ENCODE peak calls at places on chromosome 6, in six cellular contexts. One of them, this sample, is unnamed.
A peak's percentile ranks its signal among the peaks of the same experiment; 100 is the strongest.

GRCh38 chr6:161458199-161458598 is 184.3 kb upstream of the AGPAT4 start:
- DNase-seq in A549: no peak
- DNase-seq in HepG2: no peak
- DNase-seq in endothelial cell of umbilical vein: no peak
- DNase-seq in K562: no peak
- DNase-seq in GM12878: no peak
- DNase-seq in this sample: no peak

GRCh38 chr6:3376888-3377535 is 79.8 kb downstream of the SLC22A23 start:
- DNase-seq in A549: no peak
- DNase-seq in HepG2: peak; percentile 63
- DNase-seq in endothelial cell of umbilical vein: no peak
- DNase-seq in K562: no peak
- DNase-seq in GM12878: no peak
- DNase-seq in this sample: no peak

GRCh38 chr6:3454206-3455016 is 2.4 kb downstream of the SLC22A23 start:
- DNase-seq in A549: no peak
- DNase-seq in HepG2: peak; percentile 48
- DNase-seq in endothelial cell of umbilical vein: no peak
- DNase-seq in K562: no peak
- DNase-seq in GM12878: no peak
- DNase-seq in this sample: no peak

GRCh38 chr6:131792091-131792496 is 15.7 kb upstream of the ENPP1 start:
- DNase-seq in A549: no peak
- DNase-seq in HepG2: peak; percentile 42
- DNase-seq in endothelial cell of umbilical vein: no peak
- DNase-seq in K562: no peak
- DNase-seq in GM12878: no peak
- DNase-seq in this sample: no peak

GRCh38 chr6:6622557-6622956 is 34.0 kb downstream of the LY86 start:
- DNase-seq in A549: no peak
- DNase-seq in HepG2: no peak
- DNase-seq in endothelial cell of umbilical vein: no peak
- DNase-seq in K562: no peak
- DNase-seq in GM12878: no peak
- DNase-seq in this sample: no peak

GRCh38 chr6:44504321-44504761 is 116.8 kb downstream of the CDC5L start:
- DNase-seq in A549: no peak
- DNase-seq in HepG2: no peak
- DNase-seq in endothelial cell of umbilical vein: no peak
- DNase-seq in K562: no peak
- DNase-seq in GM12878: no peak
- DNase-seq in this sample: no peak

GRCh38 chr6:31068738-31069340 is 43.5 kb downstream of the C6orf15 start:
- DNase-seq in A549: peak; percentile 59
- DNase-seq in HepG2: peak; percentile 73
- DNase-seq in endothelial cell of umbilical vein: peak; percentile 73
- DNase-seq in K562: peak; percentile 87
- DNase-seq in GM12878: no peak
- DNase-seq in this sample: peak; percentile 77

GRCh38 chr6:31847276-31847978 is 15.2 kb downstream of the NEU1 start:
- DNase-seq in A549: no peak
- DNase-seq in HepG2: no peak
- DNase-seq in endothelial cell of umbilical vein: no peak
- DNase-seq in K562: peak; percentile 16
- DNase-seq in GM12878: no peak
- DNase-seq in this sample: no peak

GRCh38 chr6:105179244-105180065 is at the start of gene POPDC3:
- DNase-seq in A549: peak; percentile 41
- DNase-seq in HepG2: no peak
- DNase-seq in endothelial cell of umbilical vein: no peak
- DNase-seq in K562: no peak
- DNase-seq in GM12878: no peak
- DNase-seq in this sample: peak; percentile 59

GRCh38 chr6:5205877-5206840 is 54.6 kb downstream of the LYRM4 start:
- DNase-seq in A549: no peak
- DNase-seq in HepG2: peak; percentile 95
- DNase-seq in endothelial cell of umbilical vein: peak; percentile 74
- DNase-seq in K562: no peak
- DNase-seq in GM12878: no peak
- DNase-seq in this sample: peak; percentile 92

GRCh38 chr6:37485259-37485658 is 14.4 kb downstream of the CCDC167 start:
- DNase-seq in A549: peak; percentile 27
- DNase-seq in HepG2: no peak
- DNase-seq in endothelial cell of umbilical vein: no peak
- DNase-seq in K562: peak; percentile 69
- DNase-seq in GM12878: no peak
- DNase-seq in this sample: no peak

GRCh38 chr6:158767714-158768113 is 51.5 kb downstream of the EZR start:
- DNase-seq in A549: no peak
- DNase-seq in HepG2: no peak
- DNase-seq in endothelial cell of umbilical vein: no peak
- DNase-seq in K562: no peak
- DNase-seq in GM12878: no peak
- DNase-seq in this sample: no peak

GRCh38 chr6:36290668-36291620 is 21.1 kb downstream of the PNPLA1 start:
- DNase-seq in A549: peak; percentile 18
- DNase-seq in HepG2: no peak
- DNase-seq in endothelial cell of umbilical vein: peak; percentile 43
- DNase-seq in K562: peak; percentile 51
- DNase-seq in GM12878: no peak
- DNase-seq in this sample: peak; percentile 93

GRCh38 chr6:142500265-142500786 is 198.5 kb downstream of the ADGRG6 start:
- DNase-seq in A549: no peak
- DNase-seq in HepG2: no peak
- DNase-seq in endothelial cell of umbilical vein: no peak
- DNase-seq in K562: no peak
- DNase-seq in GM12878: no peak
- DNase-seq in this sample: no peak

GRCh38 chr6:41494212-41495115 is 51.7 kb upstream of the FOXP4 start:
- DNase-seq in A549: no peak
- DNase-seq in HepG2: no peak
- DNase-seq in endothelial cell of umbilical vein: no peak
- DNase-seq in K562: no peak
- DNase-seq in GM12878: no peak
- DNase-seq in this sample: no peak

GRCh38 chr6:51299649-51300380 is 481.1 kb downstream of the TFAP2B start:
- DNase-seq in A549: no peak
- DNase-seq in HepG2: no peak
- DNase-seq in endothelial cell of umbilical vein: no peak
- DNase-seq in K562: no peak
- DNase-seq in GM12878: no peak
- DNase-seq in this sample: no peak

GRCh38 chr6:6515691-6516607 is 72.6 kb upstream of the LY86 start:
- DNase-seq in A549: no peak
- DNase-seq in HepG2: no peak
- DNase-seq in endothelial cell of umbilical vein: no peak
- DNase-seq in K562: no peak
- DNase-seq in GM12878: peak; percentile 84
- DNase-seq in this sample: no peak

GRCh38 chr6:89118931-89119330 is 1.1 kb upstream of the SRSF12 start:
- DNase-seq in A549: no peak
- DNase-seq in HepG2: no peak
- DNase-seq in endothelial cell of umbilical vein: no peak
- DNase-seq in K562: no peak
- DNase-seq in GM12878: no peak
- DNase-seq in this sample: no peak

GRCh38 chr6:125859691-125860210 is 69.0 kb downstream of the NCOA7 start:
- DNase-seq in A549: no peak
- DNase-seq in HepG2: no peak
- DNase-seq in endothelial cell of umbilical vein: no peak
- DNase-seq in K562: no peak
- DNase-seq in GM12878: no peak
- DNase-seq in this sample: peak; percentile 18

GRCh38 chr6:169499728-169500265 is 202.0 kb downstream of the WDR27 start:
- DNase-seq in A549: no peak
- DNase-seq in HepG2: no peak
- DNase-seq in endothelial cell of umbilical vein: no peak
- DNase-seq in K562: no peak
- DNase-seq in GM12878: no peak
- DNase-seq in this sample: no peak

GRCh38 chr6:34248198-34248726 is 544 bp downstream of the SMIM29 start:
- DNase-seq in A549: no peak
- DNase-seq in HepG2: peak; percentile 35
- DNase-seq in endothelial cell of umbilical vein: peak; percentile 40
- DNase-seq in K562: peak; percentile 67
- DNase-seq in GM12878: no peak
- DNase-seq in this sample: peak; percentile 55

GRCh38 chr6:158715330-158716311 is 65.8 kb downstream of the SYTL3 start:
- DNase-seq in A549: no peak
- DNase-seq in HepG2: no peak
- DNase-seq in endothelial cell of umbilical vein: no peak
- DNase-seq in K562: peak; percentile 49
- DNase-seq in GM12878: no peak
- DNase-seq in this sample: peak; percentile 42

GRCh38 chr6:9851541-9852380 is 563.1 kb downstream of the TFAP2A start:
- DNase-seq in A549: peak; percentile 1
- DNase-seq in HepG2: no peak
- DNase-seq in endothelial cell of umbilical vein: no peak
- DNase-seq in K562: no peak
- DNase-seq in GM12878: no peak
- DNase-seq in this sample: peak; percentile 40
- TF ChIP-seq MYC in A549: no peak
- TF ChIP-seq MYC in HepG2: no peak
- TF ChIP-seq MYC in endothelial cell of umbilical vein: no peak
- TF ChIP-seq MYC in K562: no peak
- TF ChIP-seq MYC in GM12878: no peak
- TF ChIP-seq MYC in this sample: no peak

GRCh38 chr6:17101422-17102257 is at the start of gene STMND1:
- DNase-seq in A549: peak; percentile 27
- DNase-seq in HepG2: no peak
- DNase-seq in endothelial cell of umbilical vein: peak; percentile 17
- DNase-seq in K562: no peak
- DNase-seq in GM12878: no peak
- DNase-seq in this sample: no peak
- TF ChIP-seq MYC in A549: no peak
- TF ChIP-seq MYC in HepG2: no peak
- TF ChIP-seq MYC in endothelial cell of umbilical vein: no peak
- TF ChIP-seq MYC in K562: no peak
- TF ChIP-seq MYC in GM12878: no peak
- TF ChIP-seq MYC in this sample: no peak

DNA sequence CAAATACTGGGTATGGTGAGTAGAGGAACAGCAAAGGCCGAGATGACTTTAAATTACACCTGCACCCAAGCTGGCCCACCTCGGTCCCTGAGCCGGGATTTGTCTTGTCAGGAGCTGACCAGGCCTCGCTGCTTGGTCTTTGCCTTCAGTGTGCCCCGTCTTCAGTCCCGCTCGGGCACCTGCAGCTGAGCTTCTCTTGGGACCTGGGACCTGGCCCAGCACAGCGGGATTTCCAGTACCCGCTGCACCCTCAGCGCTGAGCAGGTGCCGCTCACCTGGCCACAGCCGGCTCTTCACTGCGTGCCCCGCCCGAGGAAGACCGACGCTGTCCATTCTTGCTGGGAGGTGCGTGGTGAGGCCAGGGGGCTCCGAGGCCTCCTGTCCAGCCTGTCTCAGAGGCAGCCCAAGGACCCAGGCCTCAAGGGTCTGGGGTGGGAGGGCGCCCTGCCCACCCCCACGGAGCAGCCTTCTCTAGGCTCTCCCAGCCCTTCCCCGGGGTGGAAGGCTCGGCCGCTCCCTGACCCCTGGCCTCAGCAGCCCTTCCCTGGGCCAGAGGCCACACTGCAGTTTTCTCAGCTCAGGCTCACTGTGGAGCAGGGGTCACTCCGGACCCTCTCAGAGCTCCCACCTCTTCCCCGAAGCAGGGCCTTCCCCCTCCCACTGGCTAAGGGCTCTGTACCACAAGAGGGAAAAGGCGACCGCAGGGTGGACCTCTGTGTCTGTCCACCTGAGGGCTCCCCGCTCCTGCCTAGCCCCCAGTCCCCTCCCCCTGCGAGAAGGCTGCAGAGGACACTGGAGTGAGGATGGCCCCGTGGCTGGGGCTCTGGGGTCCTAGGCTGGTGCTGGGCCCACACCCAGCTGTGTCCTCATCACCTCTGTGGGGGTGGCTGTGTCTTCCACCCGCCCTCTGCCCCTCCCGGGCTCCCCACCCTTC is 119.3 kb downstream of the RNASET2 start:
- DNase-seq in A549: no peak
- DNase-seq in HepG2: no peak
- DNase-seq in endothelial cell of umbilical vein: no peak
- DNase-seq in K562: no peak
- DNase-seq in GM12878: no peak
- DNase-seq in this sample: no peak
- TF ChIP-seq MYC in A549: no peak
- TF ChIP-seq MYC in HepG2: no peak
- TF ChIP-seq MYC in endothelial cell of umbilical vein: no peak
- TF ChIP-seq MYC in K562: no peak
- TF ChIP-seq MYC in GM12878: no peak
- TF ChIP-seq MYC in this sample: no peak

GRCh38 chr6:75813476-75814250 is 64.6 kb downstream of the MYO6 start:
- DNase-seq in A549: no peak
- DNase-seq in HepG2: no peak
- DNase-seq in endothelial cell of umbilical vein: no peak
- DNase-seq in K562: no peak
- DNase-seq in GM12878: no peak
- DNase-seq in this sample: no peak

GRCh38 chr6:75812560-75812959 is 63.5 kb downstream of the MYO6 start:
- DNase-seq in A549: no peak
- DNase-seq in HepG2: no peak
- DNase-seq in endothelial cell of umbilical vein: no peak
- DNase-seq in K562: no peak
- DNase-seq in GM12878: no peak
- DNase-seq in this sample: no peak

GRCh38 chr6:75819776-75820487 is 70.9 kb downstream of the MYO6 start:
- DNase-seq in A549: no peak
- DNase-seq in HepG2: no peak
- DNase-seq in endothelial cell of umbilical vein: no peak
- DNase-seq in K562: no peak
- DNase-seq in GM12878: no peak
- DNase-seq in this sample: no peak

GRCh38 chr6:75815756-75816155 is 66.7 kb downstream of the MYO6 start:
- DNase-seq in A549: no peak
- DNase-seq in HepG2: no peak
- DNase-seq in endothelial cell of umbilical vein: no peak
- DNase-seq in K562: no peak
- DNase-seq in GM12878: no peak
- DNase-seq in this sample: no peak

DNA sequence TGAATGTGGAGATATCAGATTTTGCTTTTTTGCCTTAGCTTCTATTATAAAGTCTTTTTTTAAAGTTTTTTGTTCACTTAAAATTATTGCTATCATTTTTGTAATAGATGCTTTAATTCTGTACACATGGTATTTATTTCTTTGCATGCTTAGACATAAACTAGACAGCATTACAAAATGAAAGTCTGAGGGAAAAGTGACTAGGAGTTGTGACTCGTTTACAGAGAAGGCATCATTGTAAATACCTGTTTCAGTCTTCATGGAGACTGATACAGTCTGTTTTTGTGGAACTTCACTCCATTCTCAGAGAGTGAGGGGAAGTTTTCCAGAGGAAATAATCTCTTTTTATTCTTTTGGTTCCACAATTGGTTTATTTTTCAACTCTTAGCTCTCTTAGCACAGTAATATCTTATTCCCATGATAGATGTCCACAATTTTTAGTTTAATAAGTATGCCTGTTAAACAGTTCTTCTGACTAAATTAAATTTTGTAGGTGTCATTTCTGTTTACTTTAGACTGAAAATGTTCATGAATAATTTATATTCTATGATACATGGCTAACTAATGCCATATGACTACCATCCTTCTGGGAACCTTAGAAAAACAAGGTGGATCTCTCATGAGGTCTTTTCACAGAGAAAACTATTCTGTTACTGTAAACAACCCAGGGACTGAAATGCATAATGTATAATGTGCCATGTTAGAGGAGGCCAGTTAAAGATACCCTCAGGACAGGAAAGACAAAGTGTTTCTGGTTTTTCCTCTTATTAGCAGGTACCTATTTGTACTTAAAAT is 69.2 kb downstream of the MYO6 start:
- DNase-seq in A549: no peak
- DNase-seq in HepG2: no peak
- DNase-seq in endothelial cell of umbilical vein: no peak
- DNase-seq in K562: no peak
- DNase-seq in GM12878: no peak
- DNase-seq in this sample: no peak
- TF ChIP-seq MYC in A549: no peak
- TF ChIP-seq MYC in HepG2: no peak
- TF ChIP-seq MYC in endothelial cell of umbilical vein: no peak
- TF ChIP-seq MYC in K562: no peak
- TF ChIP-seq MYC in GM12878: no peak
- TF ChIP-seq MYC in this sample: no peak

This sample was measured in NB4.